ENCODE peak calls at places on chromosome X, in five cellular contexts. U is GM13977, P is ascending aorta, J is lower leg skin, F is fibroblast of mammary gland. B is an unnamed sample.

GRCh38 chrX:65196758-65197371 is 220.6 kb upstream of the ZC4H2 start:
- DNase-seq in U (no peak), P (no peak), J (no peak), F (no peak), B (no peak)

GRCh38 chrX:75156537-75156945 is 458 bp upstream of the ABCB7 start:
- DNase-seq in U (no peak), P (no peak), J (no peak), F (peak; percentile 58), B (no peak)

GRCh38 chrX:109943092-109943739 is 59.7 kb upstream of the TMEM164 start:
- DNase-seq in U (no peak), P (no peak), J (no peak), F (no peak), B (no peak)

GRCh38 chrX:51891821-51892551 is 1.4 kb upstream of the MAGED1 start:
- DNase-seq in U (no peak), P (no peak), J (peak; percentile 61), F (peak; percentile 94), B (no peak)

GRCh38 chrX:351736-352135 is 33.1 kb upstream of the GTPBP6 start:
- DNase-seq in U (no peak), P (no peak), J (no peak), F (no peak), B (no peak)

GRCh38 chrX:48897157-48897620 is 379 bp downstream of the TIMM17B start:
- DNase-seq in U (no peak), P (no peak), J (peak; percentile 67), F (peak; percentile 62), B (no peak)

GRCh38 chrX:49171752-49172279 is at the start of gene PLP2:
- DNase-seq in U (peak; percentile 62), P (no peak), J (no peak), F (peak; percentile 43), B (peak; percentile 50)

GRCh38 chrX:53684415-53685192 is 1.9 kb downstream of the HUWE1 start:
- DNase-seq in U (no peak), P (no peak), J (no peak), F (no peak), B (no peak)

GRCh38 chrX:17692709-17693346 is 44.5 kb upstream of the SCML1 start:
- DNase-seq in U (no peak), P (no peak), J (no peak), F (peak; percentile 68), B (no peak)

GRCh38 chrX:46793386-46794143 is 34.6 kb upstream of the SLC9A7 start:
- DNase-seq in U (no peak), P (no peak), J (no peak), F (no peak), B (no peak)

GRCh38 chrX:81857192-81857591 is 655.3 kb downstream of the SH3BGRL start:
- DNase-seq in U (no peak), P (no peak), J (no peak), F (no peak), B (no peak)

GRCh38 chrX:154294791-154295580 is at the start of gene TEX28:
- DNase-seq in U (no peak), P (no peak), J (no peak), F (no peak), B (no peak)

GRCh38 chrX:18894156-18894555 is 89.8 kb downstream of the PHKA2 start:
- DNase-seq in U (no peak), P (no peak), J (no peak), F (no peak), B (no peak)

GRCh38 chrX:81662381-81662780 is 460.5 kb downstream of the SH3BGRL start:
- DNase-seq in U (no peak), P (no peak), J (no peak), F (no peak), B (no peak)

GRCh38 chrX:41421071-41421729 is 25.9 kb upstream of the NYX start:
- DNase-seq in U (no peak), P (no peak), J (no peak), F (no peak), B (no peak)

GRCh38 chrX:27391601-27392000 is 71.5 kb downstream of the PPP4R3C start:
- DNase-seq in U (no peak), P (no peak), J (no peak), F (no peak), B (no peak)

GRCh38 chrX:139207655-139208054 is 322.9 kb upstream of the F9 start:
- DNase-seq in U (no peak), P (no peak), J (no peak), F (no peak), B (no peak)

GRCh38 chrX:386768-387575 is at the start of gene PPP2R3B:
- DNase-seq in U (peak; percentile 100), P (peak; percentile 91), J (peak; percentile 97), F (peak; percentile 98), B (peak; percentile 100)

GRCh38 chrX:43481601-43482000 is 174.5 kb upstream of the MAOA start:
- DNase-seq in U (no peak), P (no peak), J (no peak), F (no peak), B (no peak)

GRCh38 chrX:34656842-34657780 is at the start of gene TMEM47:
- DNase-seq in U (peak; percentile 24), P (peak; percentile 18), J (peak; percentile 25), F (peak; percentile 58), B (peak; percentile 5)

DNA sequence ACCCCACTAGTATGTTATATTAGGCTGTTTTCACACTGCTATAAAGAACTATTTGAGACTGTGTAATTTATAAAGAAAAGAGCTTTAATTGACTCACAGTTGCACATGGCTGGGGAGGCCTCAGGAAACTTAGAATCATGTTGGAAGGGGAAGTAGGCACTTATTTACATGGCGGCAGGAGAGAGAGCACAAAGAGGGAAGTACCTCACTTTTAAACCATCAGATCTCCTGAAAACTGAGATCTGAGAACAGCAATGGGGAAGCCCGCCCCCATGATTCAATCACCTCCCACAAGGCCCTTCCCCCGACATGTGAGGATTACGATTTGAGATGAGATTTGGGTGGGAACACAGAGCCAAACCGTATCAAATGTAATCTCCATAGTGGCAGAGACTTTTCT is 45.4 kb upstream of the XK start:
- DNase-seq in U (no peak), P (no peak), J (no peak), F (no peak), B (no peak)
- TF ChIP-seq CTCF in U (no peak), P (no peak), J (no peak), F (no peak), B (no peak)

GRCh38 chrX:141375011-141375730 is 132.9 kb upstream of the SPANXC start:
- DNase-seq in U (no peak), P (no peak), J (no peak), F (peak; percentile 26), B (no peak)
- TF ChIP-seq CTCF in U (no peak), P (no peak), J (no peak), F (no peak), B (no peak)

GRCh38 chrX:129773649-129774458 is 5.9 kb upstream of the SASH3 start:
- DNase-seq in U (no peak), P (no peak), J (no peak), F (no peak), B (no peak)
- TF ChIP-seq CTCF in U (no peak), P (no peak), J (no peak), F (no peak), B (no peak)

GRCh38 chrX:80246273-80246672 is 174.0 kb upstream of the TENT5D start:
- DNase-seq in U (no peak), P (no peak), J (no peak), F (peak; percentile 1), B (no peak)
- TF ChIP-seq CTCF in U (no peak), P (no peak), J (no peak), F (no peak), B (no peak)

DNA sequence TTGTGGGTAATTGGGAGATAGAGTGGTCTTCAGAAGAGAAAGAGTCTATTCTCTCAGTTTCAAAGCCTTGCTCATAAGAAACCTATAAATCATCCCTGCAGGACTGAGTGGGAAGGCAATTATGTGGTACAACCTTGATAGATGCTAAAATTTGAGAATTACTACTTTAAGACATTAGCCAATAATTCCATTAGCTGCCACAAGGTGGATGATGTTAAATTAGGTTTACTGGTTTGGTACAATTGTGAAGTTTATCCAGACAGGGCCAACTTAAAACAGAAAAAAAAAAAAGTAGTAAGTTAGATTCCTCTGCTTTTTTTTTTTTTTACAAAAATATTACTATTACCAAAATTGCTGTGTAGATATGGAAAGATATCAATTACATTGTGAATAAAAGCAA is 73.2 kb upstream of the AMOT start:
- DNase-seq in U (no peak), P (no peak), J (no peak), F (no peak), B (no peak)
- TF ChIP-seq CTCF in U (no peak), P (no peak), J (no peak), F (peak; percentile 5), B (no peak)

GRCh38 chrX:93422693-93423092 is 250.7 kb downstream of the NAP1L3 start:
- DNase-seq in U (peak; percentile 23), P (no peak), J (no peak), F (peak; percentile 14), B (peak; percentile 6)
- TF ChIP-seq CTCF in U (peak; percentile 71), P (peak; percentile 49), J (no peak), F (peak; percentile 48), B (peak; percentile 33)